ENCODE peak calls at places on chromosomes 7 and 10, in nine cellular contexts. T, Q, P, X, Y, N, F, H and W are unnamed samples.

GRCh38 chr7:45069444-45070253 is 19.1 kb downstream of the NACAD start:
- DNase-seq in T (no peak), Q (no peak), P (no peak), X (peak), Y (no peak), N (no peak), F (no peak), H (no peak), W (no peak)

GRCh38 chr7:55478700-55479099 is 93.6 kb downstream of the VOPP1 start:
- DNase-seq in T (no peak), Q (peak), P (no peak), X (no peak), Y (no peak), N (peak), F (no peak), H (no peak), W (no peak)

GRCh38 chr7:90749774-90750173 is 153.7 kb downstream of the CDK14 start:
- DNase-seq in T (no peak), Q (no peak), P (peak), X (peak), Y (no peak), N (no peak), F (no peak), H (no peak), W (no peak)

GRCh38 chr7:50497068-50497642 is 47.0 kb upstream of the FIGNL1 start:
- DNase-seq in T (no peak), Q (no peak), P (no peak), X (no peak), Y (no peak), N (no peak), F (no peak), H (no peak), W (peak)

GRCh38 chr7:20233362-20233761 is 16.2 kb upstream of the MACC1 start:
- DNase-seq in T (no peak), Q (no peak), P (no peak), X (no peak), Y (no peak), N (no peak), F (no peak), H (no peak), W (no peak)

GRCh38 chr7:95318501-95318900 is 5.8 kb downstream of the PON1 start:
- DNase-seq in T (no peak), Q (no peak), P (no peak), X (no peak), Y (no peak), N (no peak), F (no peak), H (no peak), W (no peak)

GRCh38 chr10:59900044-59900727 is 6.2 kb downstream of the CCDC6 start:
- DNase-seq in T (no peak), Q (no peak), P (no peak), X (no peak), Y (no peak), N (no peak), F (no peak), H (no peak), W (no peak)

GRCh38 chr10:70054902-70055301 is 2.3 kb downstream of the MACROH2A2 start:
- DNase-seq in T (no peak), Q (no peak), P (no peak), X (peak), Y (no peak), N (no peak), F (no peak), H (no peak), W (no peak)

GRCh38 chr10:89793649-89794254 is 92.4 kb downstream of the KIF20B start:
- DNase-seq in T (peak), Q (no peak), P (peak), X (peak), Y (peak), N (no peak), F (peak), H (peak), W (peak)

GRCh38 chr10:96309631-96310358 is 5.6 kb downstream of the DNTT start:
- DNase-seq in T (no peak), Q (no peak), P (peak), X (peak), Y (no peak), N (no peak), F (no peak), H (no peak), W (no peak)

GRCh38 chr10:48455392-48456151 is 149.1 kb downstream of the MAPK8 start:
- DNase-seq in T (no peak), Q (no peak), P (no peak), X (peak), Y (no peak), N (peak), F (no peak), H (no peak), W (no peak)

GRCh38 chr7:31123726-31124125 is 71.6 kb downstream of the ADCYAP1R1 start:
- DNase-seq in T (no peak), Q (peak), P (no peak), X (no peak), Y (no peak), N (no peak), F (no peak), H (peak), W (no peak)

GRCh38 chr7:134804351-134804750 is 24.9 kb downstream of the CALD1 start:
- DNase-seq in T (no peak), Q (no peak), P (no peak), X (no peak), Y (no peak), N (no peak), F (no peak), H (no peak), W (peak)

GRCh38 chr10:101258179-101258885 is 29.1 kb upstream of the LBX1 start:
- DNase-seq in T (no peak), Q (no peak), P (no peak), X (peak), Y (no peak), N (no peak), F (no peak), H (no peak), W (no peak)

GRCh38 chr7:128215739-128216138 is 25.3 kb upstream of the LEP start:
- DNase-seq in T (no peak), Q (no peak), P (no peak), X (no peak), Y (no peak), N (no peak), F (no peak), H (no peak), W (peak)

GRCh38 chr7:98541101-98541500 is 76.0 kb upstream of the NPTX2 start:
- DNase-seq in T (no peak), Q (no peak), P (no peak), X (no peak), Y (no peak), N (no peak), F (no peak), H (no peak), W (no peak)

GRCh38 chr10:114768394-114768786 is 53.2 kb upstream of the FHIP2A start:
- DNase-seq in T (no peak), Q (no peak), P (no peak), X (no peak), Y (no peak), N (no peak), F (no peak), H (no peak), W (no peak)

DNA sequence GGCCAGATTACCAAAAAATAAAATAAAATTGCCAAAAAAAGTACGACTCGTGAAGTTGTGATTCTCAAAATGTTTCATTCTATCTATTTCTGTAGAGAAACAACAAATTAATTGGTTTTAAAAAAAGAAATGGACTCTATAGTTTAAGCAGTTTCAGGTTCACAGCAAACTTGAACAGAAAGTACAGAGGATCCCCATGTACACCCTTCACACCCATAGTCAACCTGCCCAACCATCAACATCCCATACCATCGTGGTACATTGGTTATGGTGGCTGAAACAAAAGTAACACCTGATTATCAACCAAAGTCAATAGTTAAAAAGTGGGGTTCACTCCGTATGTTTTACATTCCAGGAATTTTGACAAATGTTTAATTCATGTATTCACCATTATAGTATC is 496.1 kb downstream of the ANKRD7 start:
- DNase-seq in T (no peak), Q (no peak), P (no peak), X (no peak), Y (no peak), N (no peak), F (no peak), H (no peak), W (no peak)
- H3K4me3 ChIP-seq in T (no peak), Q (no peak), P (no peak), X (no peak), Y (no peak), N (no peak), F (no peak), H (no peak), W (no peak)

GRCh38 chr7:122311719-122312118 is 7.2 kb upstream of the FEZF1 start:
- DNase-seq in T (no peak), Q (no peak), P (no peak), X (peak), Y (no peak), N (no peak), F (no peak), H (no peak), W (no peak)
- H3K4me3 ChIP-seq in T (no peak), Q (no peak), P (peak), X (peak), Y (no peak), N (no peak), F (no peak), H (no peak), W (no peak)

DNA sequence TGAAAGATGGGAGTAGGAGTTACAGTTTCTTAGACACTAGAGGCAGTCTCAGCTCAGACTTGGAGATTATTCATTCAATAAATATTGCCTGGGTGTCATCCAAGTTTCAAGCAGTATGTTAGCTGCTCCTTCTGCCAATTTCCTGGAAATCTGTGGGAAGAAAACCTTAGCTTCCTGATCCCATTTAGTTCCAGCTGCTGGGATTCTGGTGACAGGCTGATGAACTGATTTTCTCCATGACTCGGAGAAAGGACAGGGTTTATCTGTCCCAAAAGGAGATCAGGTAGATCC is 95.8 kb downstream of the CLEC2L start:
- DNase-seq in T (no peak), Q (no peak), P (no peak), X (no peak), Y (no peak), N (no peak), F (peak), H (no peak), W (peak)
- H3K4me3 ChIP-seq in T (no peak), Q (no peak), P (no peak), X (no peak), Y (no peak), N (no peak), F (no peak), H (no peak), W (no peak)

GRCh38 chr10:79397575-79398303 is 47.7 kb downstream of the ZCCHC24 start:
- DNase-seq in T (no peak), Q (no peak), P (no peak), X (no peak), Y (no peak), N (no peak), F (no peak), H (no peak), W (peak)

GRCh38 chr10:79401015-79401921 is 44.2 kb downstream of the ZCCHC24 start:
- DNase-seq in T (peak), Q (no peak), P (no peak), X (no peak), Y (no peak), N (no peak), F (no peak), H (peak), W (no peak)

GRCh38 chr10:79398642-79399041 is 46.8 kb downstream of the ZCCHC24 start:
- DNase-seq in T (no peak), Q (no peak), P (no peak), X (no peak), Y (no peak), N (no peak), F (no peak), H (no peak), W (no peak)

GRCh38 chr10:79400567-79401004 is 44.8 kb downstream of the ZCCHC24 start:
- DNase-seq in T (no peak), Q (no peak), P (no peak), X (peak), Y (peak), N (peak), F (no peak), H (no peak), W (no peak)

GRCh38 chr10:79399242-79399831 is 46.1 kb downstream of the ZCCHC24 start:
- DNase-seq in T (peak), Q (peak), P (no peak), X (peak), Y (peak), N (no peak), F (peak), H (peak), W (peak)
- H3K4me3 ChIP-seq in T (no peak), Q (no peak), P (no peak), X (no peak), Y (no peak), N (no peak), F (peak), H (peak), W (no peak)

GRCh38 chr10:80137031-80137712 is 4.6 kb downstream of the PLAC9 start:
- DNase-seq in T (peak), Q (no peak), P (no peak), X (peak), Y (no peak), N (no peak), F (peak), H (peak), W (no peak)

GRCh38 chr10:80132299-80133139 is at the start of gene PLAC9:
- DNase-seq in T (no peak), Q (no peak), P (no peak), X (peak), Y (no peak), N (no peak), F (no peak), H (no peak), W (no peak)

GRCh38 chr10:80136134-80136571 is 3.6 kb downstream of the PLAC9 start:
- DNase-seq in T (peak), Q (peak), P (no peak), X (peak), Y (no peak), N (no peak), F (peak), H (peak), W (peak)

GRCh38 chr10:80131499-80131901 is 1.0 kb upstream of the PLAC9 start:
- DNase-seq in T (no peak), Q (no peak), P (no peak), X (peak), Y (no peak), N (no peak), F (no peak), H (no peak), W (no peak)

GRCh38 chr10:80133221-80133620 is 691 bp downstream of the PLAC9 start:
- DNase-seq in T (peak), Q (no peak), P (no peak), X (peak), Y (no peak), N (no peak), F (no peak), H (no peak), W (no peak)
- H3K4me3 ChIP-seq in T (peak), Q (no peak), P (no peak), X (no peak), Y (peak), N (no peak), F (peak), H (peak), W (peak)

DNA sequence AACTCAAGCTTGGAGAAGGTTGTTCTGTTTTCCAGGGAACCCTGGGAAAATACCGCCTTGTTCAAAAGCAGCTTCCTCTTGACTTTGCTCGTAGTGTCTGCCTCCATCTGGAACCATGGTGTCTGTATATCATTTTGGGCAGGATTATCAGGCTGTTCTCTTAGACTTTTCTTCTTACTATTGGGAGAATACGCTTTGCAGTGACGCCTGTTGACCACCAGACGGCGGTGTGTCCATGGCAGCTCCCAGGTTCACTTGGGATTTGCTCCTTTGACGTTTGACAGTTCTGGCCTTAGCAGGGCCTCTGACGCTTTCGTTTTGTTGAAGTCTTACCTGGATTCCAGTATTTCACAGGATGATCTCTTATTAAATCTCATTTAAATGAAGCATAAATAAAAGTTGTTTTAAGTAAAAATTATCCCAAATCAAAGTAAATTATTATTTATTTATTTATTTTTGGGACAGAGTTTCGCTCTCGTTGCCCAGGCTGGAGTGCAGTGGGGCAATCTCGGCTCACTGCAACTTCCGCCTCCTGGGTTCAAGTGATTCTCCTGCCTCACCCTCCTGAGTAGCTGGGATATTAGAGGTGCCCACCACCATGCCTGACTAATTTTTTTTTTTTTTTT is 41.8 kb upstream of the GJD4 start:
- DNase-seq in T (no peak), Q (peak), P (peak), X (peak), Y (peak), N (peak), F (peak), H (peak), W (peak)
- H3K4me3 ChIP-seq in T (no peak), Q (no peak), P (no peak), X (no peak), Y (no peak), N (no peak), F (no peak), H (no peak), W (no peak)

GRCh38 chr7:150363872-150364271 is 4.8 kb upstream of the REPIN1 start:
- DNase-seq in T (no peak), Q (no peak), P (no peak), X (no peak), Y (no peak), N (no peak), F (no peak), H (no peak), W (no peak)
- H3K4me3 ChIP-seq in T (no peak), Q (no peak), P (no peak), X (no peak), Y (no peak), N (no peak), F (no peak), H (no peak), W (no peak)

DNA sequence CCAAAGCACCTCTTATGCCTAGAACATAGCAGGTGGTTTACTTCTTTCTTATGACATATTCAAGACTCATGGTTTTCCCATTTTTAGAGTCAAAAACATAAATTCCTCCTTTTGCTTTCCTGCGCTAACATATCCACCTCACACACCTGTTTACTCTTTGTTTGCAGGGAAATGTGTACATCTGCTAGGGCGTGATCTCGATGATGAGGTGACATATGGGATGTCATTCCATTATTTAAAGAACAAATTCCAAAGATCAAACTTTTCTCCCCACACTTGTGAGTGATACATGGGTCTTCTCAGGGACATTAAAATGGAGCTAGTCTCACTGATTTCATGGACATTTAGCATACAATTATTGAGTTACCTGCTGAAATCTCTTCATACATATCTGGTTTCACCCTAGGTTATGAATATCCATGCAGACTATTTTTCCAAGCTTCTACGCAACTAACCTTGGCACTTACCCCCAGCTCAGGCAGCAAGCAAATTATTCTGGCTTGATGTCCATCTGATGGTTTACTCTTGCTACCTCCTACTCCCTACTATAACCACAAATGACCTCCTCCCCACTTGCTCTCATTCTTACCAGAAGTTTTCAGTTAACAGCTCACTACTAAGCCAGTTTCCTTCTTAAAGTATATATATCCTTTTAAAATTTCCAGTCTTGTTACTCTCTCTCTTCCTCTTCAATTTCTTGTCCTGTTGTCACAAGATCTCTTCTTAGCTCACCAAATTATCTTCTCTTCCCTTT is 208.5 kb downstream of the RNLS start:
- DNase-seq in T (no peak), Q (no peak), P (no peak), X (no peak), Y (no peak), N (no peak), F (no peak), H (no peak), W (peak)
- H3K4me3 ChIP-seq in T (no peak), Q (no peak), P (no peak), X (no peak), Y (no peak), N (no peak), F (no peak), H (no peak), W (no peak)

GRCh38 chr7:155172141-155172540 is 102.0 kb downstream of the HTR5A start:
- DNase-seq in T (no peak), Q (no peak), P (no peak), X (no peak), Y (no peak), N (no peak), F (no peak), H (no peak), W (no peak)
- H3K4me3 ChIP-seq in T (no peak), Q (no peak), P (no peak), X (no peak), Y (no peak), N (no peak), F (no peak), H (no peak), W (no peak)